ENCODE peak calls at places on chromosomes 4 and X, in five cellular contexts. One of them, this sample, is unnamed.

GRCh38 chr4:3114377-3114776 is 39.9 kb downstream of the HTT start:
- DNase-seq in AG04450: no peak
- DNase-seq in mucosa of gallbladder: no peak
- DNase-seq in CD14-positive monocyte: no peak
- DNase-seq in heart left ventricle: no peak
- DNase-seq in this sample: peak; percentile 65

GRCh38 chr4:181685461-181685860 is 557.7 kb upstream of the TENM3 start:
- DNase-seq in CD14-positive monocyte: no peak
- DNase-seq in heart left ventricle: no peak
- DNase-seq in AG04450: no peak
- DNase-seq in mucosa of gallbladder: no peak
- DNase-seq in this sample: no peak

GRCh38 chr4:74474345-74475099 is 29.6 kb downstream of the AREG start:
- DNase-seq in AG04450: peak; percentile 33
- DNase-seq in CD14-positive monocyte: no peak
- DNase-seq in heart left ventricle: no peak
- DNase-seq in mucosa of gallbladder: peak; percentile 24
- DNase-seq in this sample: no peak

GRCh38 chr4:57425610-57426009 is 315.4 kb upstream of the IGFBP7 start:
- DNase-seq in AG04450: no peak
- DNase-seq in CD14-positive monocyte: no peak
- DNase-seq in heart left ventricle: no peak
- DNase-seq in mucosa of gallbladder: no peak
- DNase-seq in this sample: no peak

GRCh38 chr4:4791299-4791798 is 68.1 kb upstream of the MSX1 start:
- DNase-seq in mucosa of gallbladder: no peak
- DNase-seq in AG04450: no peak
- DNase-seq in CD14-positive monocyte: no peak
- DNase-seq in heart left ventricle: no peak
- DNase-seq in this sample: no peak

GRCh38 chr4:61333490-61333889 is 133.4 kb downstream of the ADGRL3 start:
- DNase-seq in mucosa of gallbladder: no peak
- DNase-seq in AG04450: no peak
- DNase-seq in CD14-positive monocyte: no peak
- DNase-seq in heart left ventricle: no peak
- DNase-seq in this sample: no peak

GRCh38 chrX:91414710-91415109 is 19.9 kb upstream of the PABPC5 start:
- DNase-seq in mucosa of gallbladder: no peak
- DNase-seq in AG04450: no peak
- DNase-seq in CD14-positive monocyte: no peak
- DNase-seq in heart left ventricle: no peak
- DNase-seq in this sample: no peak

GRCh38 chr4:68463796-68464195 is 16.5 kb downstream of the TMPRSS11E start:
- DNase-seq in AG04450: peak; percentile 6
- DNase-seq in mucosa of gallbladder: no peak
- DNase-seq in CD14-positive monocyte: no peak
- DNase-seq in heart left ventricle: no peak
- DNase-seq in this sample: no peak

GRCh38 chr4:41418444-41418843 is 119.5 kb upstream of the LIMCH1 start:
- DNase-seq in AG04450: no peak
- DNase-seq in mucosa of gallbladder: peak; percentile 25
- DNase-seq in CD14-positive monocyte: no peak
- DNase-seq in heart left ventricle: peak; percentile 76
- DNase-seq in this sample: peak; percentile 82

GRCh38 chr4:67327245-67327860 is 217.9 kb downstream of the CENPC start:
- DNase-seq in mucosa of gallbladder: peak; percentile 56
- DNase-seq in heart left ventricle: peak; percentile 20
- DNase-seq in AG04450: peak; percentile 6
- DNase-seq in CD14-positive monocyte: no peak
- DNase-seq in this sample: peak; percentile 13

GRCh38 chrX:150621652-150622051 is 53.2 kb downstream of the MTM1 start:
- DNase-seq in mucosa of gallbladder: no peak
- DNase-seq in heart left ventricle: no peak
- DNase-seq in AG04450: no peak
- DNase-seq in CD14-positive monocyte: no peak
- DNase-seq in this sample: no peak

GRCh38 chrX:79080131-79080530 is 64.4 kb upstream of the GPR174 start:
- DNase-seq in AG04450: no peak
- DNase-seq in CD14-positive monocyte: no peak
- DNase-seq in heart left ventricle: no peak
- DNase-seq in mucosa of gallbladder: no peak
- DNase-seq in this sample: no peak

GRCh38 chrX:50586407-50586806 is 115.8 kb upstream of the DGKK start:
- DNase-seq in mucosa of gallbladder: no peak
- DNase-seq in heart left ventricle: no peak
- DNase-seq in CD14-positive monocyte: no peak
- DNase-seq in AG04450: no peak
- DNase-seq in this sample: no peak

GRCh38 chr4:921830-922331 is 10.2 kb downstream of the GAK start:
- DNase-seq in heart left ventricle: no peak
- DNase-seq in CD14-positive monocyte: no peak
- DNase-seq in AG04450: no peak
- DNase-seq in mucosa of gallbladder: no peak
- DNase-seq in this sample: no peak

GRCh38 chrX:123185714-123186113 is 1.6 kb downstream of the GRIA3 start:
- DNase-seq in AG04450: no peak
- DNase-seq in mucosa of gallbladder: no peak
- DNase-seq in CD14-positive monocyte: no peak
- DNase-seq in heart left ventricle: no peak
- DNase-seq in this sample: no peak

GRCh38 chr4:83716874-83717273 is 181.0 kb downstream of the GPAT3 start:
- DNase-seq in mucosa of gallbladder: no peak
- DNase-seq in CD14-positive monocyte: no peak
- DNase-seq in heart left ventricle: no peak
- DNase-seq in AG04450: no peak
- DNase-seq in this sample: peak; percentile 16

GRCh38 chr4:152266831-152267480 is 268.9 kb downstream of the FBXW7 start:
- DNase-seq in mucosa of gallbladder: no peak
- DNase-seq in AG04450: no peak
- DNase-seq in CD14-positive monocyte: no peak
- DNase-seq in heart left ventricle: no peak
- DNase-seq in this sample: no peak

GRCh38 chrX:13142891-13143290 is 98.5 kb upstream of the FAM9C start:
- DNase-seq in AG04450: no peak
- DNase-seq in CD14-positive monocyte: no peak
- DNase-seq in heart left ventricle: no peak
- DNase-seq in mucosa of gallbladder: no peak
- DNase-seq in this sample: no peak

GRCh38 chrX:13747836-13748235 is 13.3 kb downstream of the OFD1 start:
- DNase-seq in CD14-positive monocyte: no peak
- DNase-seq in mucosa of gallbladder: no peak
- DNase-seq in AG04450: peak; percentile 29
- DNase-seq in heart left ventricle: no peak
- DNase-seq in this sample: peak; percentile 34

GRCh38 chr4:173202395-173202794 is 33.8 kb downstream of the GALNT7 start:
- DNase-seq in AG04450: no peak
- DNase-seq in heart left ventricle: no peak
- DNase-seq in CD14-positive monocyte: no peak
- DNase-seq in mucosa of gallbladder: no peak
- DNase-seq in this sample: no peak

GRCh38 chr4:8328456-8328855 is 58.9 kb downstream of the HTRA3 start:
- DNase-seq in heart left ventricle: no peak
- DNase-seq in CD14-positive monocyte: no peak
- DNase-seq in mucosa of gallbladder: no peak
- DNase-seq in AG04450: no peak
- DNase-seq in this sample: no peak

GRCh38 chr4:8701101-8702019 is 108.8 kb downstream of the CPZ start:
- DNase-seq in heart left ventricle: no peak
- DNase-seq in CD14-positive monocyte: no peak
- DNase-seq in mucosa of gallbladder: no peak
- DNase-seq in AG04450: no peak
- DNase-seq in this sample: no peak

GRCh38 chr4:10092481-10093272 is 23.9 kb downstream of the WDR1 start:
- DNase-seq in heart left ventricle: no peak
- DNase-seq in mucosa of gallbladder: no peak
- DNase-seq in CD14-positive monocyte: no peak
- DNase-seq in AG04450: no peak
- DNase-seq in this sample: no peak

GRCh38 chr4:183840311-183840710 is 64.8 kb upstream of the STOX2 start:
- DNase-seq in CD14-positive monocyte: peak; percentile 55
- DNase-seq in mucosa of gallbladder: peak; percentile 78
- DNase-seq in heart left ventricle: peak; percentile 83
- DNase-seq in AG04450: peak; percentile 36
- DNase-seq in this sample: peak; percentile 40

GRCh38 chr4:165027762-165028402 is 3.9 kb upstream of the TRIM60 start:
- DNase-seq in mucosa of gallbladder: no peak
- DNase-seq in CD14-positive monocyte: no peak
- DNase-seq in AG04450: no peak
- DNase-seq in heart left ventricle: no peak
- DNase-seq in this sample: no peak

GRCh38 chrX:104833401-104833800 is 267.4 kb downstream of the IL1RAPL2 start:
- DNase-seq in AG04450: no peak
- DNase-seq in heart left ventricle: no peak
- DNase-seq in CD14-positive monocyte: no peak
- DNase-seq in mucosa of gallbladder: no peak
- DNase-seq in this sample: no peak

GRCh38 chr4:189613202-189613601 is 327.5 kb upstream of the FRG1 start:
- DNase-seq in CD14-positive monocyte: no peak
- DNase-seq in AG04450: no peak
- DNase-seq in heart left ventricle: no peak
- DNase-seq in mucosa of gallbladder: no peak
- DNase-seq in this sample: no peak

GRCh38 chr4:181646864-181647263 is 596.3 kb upstream of the TENM3 start:
- DNase-seq in heart left ventricle: no peak
- DNase-seq in AG04450: no peak
- DNase-seq in CD14-positive monocyte: no peak
- DNase-seq in mucosa of gallbladder: no peak
- DNase-seq in this sample: no peak

GRCh38 chr4:77582716-77583115 is 22.9 kb upstream of the CXCL13 start:
- DNase-seq in mucosa of gallbladder: no peak
- DNase-seq in AG04450: no peak
- DNase-seq in CD14-positive monocyte: no peak
- DNase-seq in heart left ventricle: no peak
- DNase-seq in this sample: no peak

GRCh38 chrX:127879585-127879984 is 172.6 kb downstream of the ACTRT1 start:
- DNase-seq in heart left ventricle: no peak
- DNase-seq in CD14-positive monocyte: no peak
- DNase-seq in mucosa of gallbladder: no peak
- DNase-seq in AG04450: no peak
- DNase-seq in this sample: no peak

GRCh38 chr4:155696226-155696625 is 29.6 kb downstream of the GUCY1A1 start:
- DNase-seq in mucosa of gallbladder: no peak
- DNase-seq in CD14-positive monocyte: no peak
- DNase-seq in AG04450: no peak
- DNase-seq in heart left ventricle: no peak
- DNase-seq in this sample: no peak

GRCh38 chrX:103330601-103331397 is 760 bp downstream of the TCEAL7 start:
- DNase-seq in AG04450: no peak
- DNase-seq in mucosa of gallbladder: no peak
- DNase-seq in heart left ventricle: no peak
- DNase-seq in CD14-positive monocyte: no peak
- DNase-seq in this sample: no peak

GRCh38 chrX:9619581-9619980 is 146.1 kb downstream of the GPR143 start:
- DNase-seq in heart left ventricle: no peak
- DNase-seq in mucosa of gallbladder: no peak
- DNase-seq in AG04450: no peak
- DNase-seq in CD14-positive monocyte: no peak
- DNase-seq in this sample: no peak

GRCh38 chr4:663046-663437 is 11.0 kb downstream of the ATP5ME start:
- DNase-seq in CD14-positive monocyte: no peak
- DNase-seq in heart left ventricle: no peak
- DNase-seq in mucosa of gallbladder: no peak
- DNase-seq in AG04450: no peak
- DNase-seq in this sample: no peak

GRCh38 chr4:185587444-185588161 is 52.3 kb upstream of the PDLIM3 start:
- DNase-seq in mucosa of gallbladder: no peak
- DNase-seq in AG04450: no peak
- DNase-seq in heart left ventricle: no peak
- DNase-seq in CD14-positive monocyte: no peak
- DNase-seq in this sample: no peak

GRCh38 chrX:29297171-29297800 is 710.0 kb downstream of the IL1RAPL1 start:
- DNase-seq in AG04450: no peak
- DNase-seq in mucosa of gallbladder: no peak
- DNase-seq in CD14-positive monocyte: no peak
- DNase-seq in heart left ventricle: no peak
- DNase-seq in this sample: no peak

GRCh38 chrX:97984641-97985040 is 1100.9 kb downstream of the RPA4 start:
- DNase-seq in CD14-positive monocyte: no peak
- DNase-seq in AG04450: no peak
- DNase-seq in heart left ventricle: no peak
- DNase-seq in mucosa of gallbladder: no peak
- DNase-seq in this sample: no peak

This sample was measured in AG09309.